ENCODE peak calls at places on chromosomes 7 and 10, in six cellular contexts. One of them, this sample, is unnamed.

GRCh38 chr7:137818036-137818435 is 28.7 kb downstream of the DGKI start:
- DNase-seq in heart left ventricle: no peak
- DNase-seq in transverse colon: no peak
- DNase-seq in PC-9: no peak
- DNase-seq in IMR-90: peak
- DNase-seq in upper lobe of left lung: no peak
- DNase-seq in this sample: no peak

GRCh38 chr7:102836206-102836938 is 76.4 kb upstream of the LRRC17 start:
- DNase-seq in heart left ventricle: no peak
- DNase-seq in transverse colon: no peak
- DNase-seq in PC-9: peak
- DNase-seq in IMR-90: peak
- DNase-seq in upper lobe of left lung: no peak
- DNase-seq in this sample: no peak

GRCh38 chr10:114094795-114095194 is 51.1 kb downstream of the ADRB1 start:
- DNase-seq in heart left ventricle: no peak
- DNase-seq in transverse colon: no peak
- DNase-seq in PC-9: no peak
- DNase-seq in IMR-90: no peak
- DNase-seq in upper lobe of left lung: no peak
- DNase-seq in this sample: no peak

GRCh38 chr10:28570598-28570997 is 37.7 kb downstream of the WAC start:
- DNase-seq in heart left ventricle: no peak
- DNase-seq in transverse colon: no peak
- DNase-seq in PC-9: no peak
- DNase-seq in IMR-90: no peak
- DNase-seq in upper lobe of left lung: no peak
- DNase-seq in this sample: no peak

GRCh38 chr10:132063432-132063831 is 2.3 kb upstream of the JAKMIP3 start:
- DNase-seq in heart left ventricle: no peak
- DNase-seq in transverse colon: no peak
- DNase-seq in PC-9: no peak
- DNase-seq in IMR-90: no peak
- DNase-seq in upper lobe of left lung: no peak
- DNase-seq in this sample: no peak

GRCh38 chr7:64888901-64889685 is 14.0 kb upstream of the ZNF273 start:
- DNase-seq in heart left ventricle: peak
- DNase-seq in transverse colon: peak
- DNase-seq in PC-9: peak
- DNase-seq in IMR-90: no peak
- DNase-seq in upper lobe of left lung: peak
- DNase-seq in this sample: no peak

GRCh38 chr7:51111256-51111655 is 205.4 kb downstream of the COBL start:
- DNase-seq in heart left ventricle: no peak
- DNase-seq in transverse colon: no peak
- DNase-seq in PC-9: no peak
- DNase-seq in IMR-90: no peak
- DNase-seq in upper lobe of left lung: no peak
- DNase-seq in this sample: no peak

GRCh38 chr7:17298840-17299476 is 506 bp downstream of the AHR start:
- DNase-seq in heart left ventricle: peak
- DNase-seq in transverse colon: peak
- DNase-seq in PC-9: peak
- DNase-seq in IMR-90: peak
- DNase-seq in upper lobe of left lung: peak
- DNase-seq in this sample: peak

GRCh38 chr10:102629661-102630614 is 14.3 kb upstream of the TRIM8 start:
- DNase-seq in heart left ventricle: peak
- DNase-seq in transverse colon: no peak
- DNase-seq in PC-9: peak
- DNase-seq in IMR-90: peak
- DNase-seq in upper lobe of left lung: peak
- DNase-seq in this sample: peak

GRCh38 chr7:45985902-45986301 is 64.8 kb upstream of the IGFBP3 start:
- DNase-seq in heart left ventricle: no peak
- DNase-seq in transverse colon: no peak
- DNase-seq in PC-9: no peak
- DNase-seq in IMR-90: peak
- DNase-seq in upper lobe of left lung: no peak
- DNase-seq in this sample: no peak

GRCh38 chr10:70054902-70055301 is 2.3 kb downstream of the MACROH2A2 start:
- DNase-seq in heart left ventricle: no peak
- DNase-seq in transverse colon: no peak
- DNase-seq in PC-9: no peak
- DNase-seq in IMR-90: no peak
- DNase-seq in upper lobe of left lung: no peak
- DNase-seq in this sample: no peak

GRCh38 chr7:76246804-76247389 is 45.2 kb downstream of the SRRM3 start:
- DNase-seq in heart left ventricle: no peak
- DNase-seq in transverse colon: no peak
- DNase-seq in PC-9: no peak
- DNase-seq in IMR-90: no peak
- DNase-seq in upper lobe of left lung: no peak
- DNase-seq in this sample: no peak

GRCh38 chr10:132647424-132647823 is 109.8 kb downstream of the INPP5A start:
- DNase-seq in heart left ventricle: peak
- DNase-seq in transverse colon: no peak
- DNase-seq in PC-9: no peak
- DNase-seq in IMR-90: no peak
- DNase-seq in upper lobe of left lung: no peak
- DNase-seq in this sample: no peak

GRCh38 chr10:38228394-38228793 is 134.3 kb downstream of the ZNF37A start:
- DNase-seq in heart left ventricle: no peak
- DNase-seq in transverse colon: no peak
- DNase-seq in PC-9: no peak
- DNase-seq in IMR-90: no peak
- DNase-seq in upper lobe of left lung: no peak
- DNase-seq in this sample: no peak

GRCh38 chr10:29471483-29471859 is 163.3 kb downstream of the SVIL start:
- DNase-seq in heart left ventricle: no peak
- DNase-seq in transverse colon: no peak
- DNase-seq in PC-9: no peak
- DNase-seq in IMR-90: peak
- DNase-seq in upper lobe of left lung: no peak
- DNase-seq in this sample: no peak

GRCh38 chr7:74134117-74134539 is 40.0 kb upstream of the EIF4H start:
- DNase-seq in heart left ventricle: no peak
- DNase-seq in transverse colon: no peak
- DNase-seq in PC-9: no peak
- DNase-seq in IMR-90: no peak
- DNase-seq in upper lobe of left lung: no peak
- DNase-seq in this sample: no peak

GRCh38 chr7:13989138-13989943 is at the start of gene ETV1:
- DNase-seq in heart left ventricle: peak
- DNase-seq in transverse colon: peak
- DNase-seq in PC-9: peak
- DNase-seq in IMR-90: peak
- DNase-seq in upper lobe of left lung: peak
- DNase-seq in this sample: peak

GRCh38 chr7:95594185-95594584 is 2.1 kb downstream of the PDK4 start:
- DNase-seq in heart left ventricle: no peak
- DNase-seq in transverse colon: no peak
- DNase-seq in PC-9: no peak
- DNase-seq in IMR-90: no peak
- DNase-seq in upper lobe of left lung: no peak
- DNase-seq in this sample: no peak

GRCh38 chr10:43524434-43525247 is 49.8 kb downstream of the ZNF239 start:
- DNase-seq in heart left ventricle: no peak
- DNase-seq in transverse colon: no peak
- DNase-seq in PC-9: no peak
- DNase-seq in IMR-90: no peak
- DNase-seq in upper lobe of left lung: no peak
- DNase-seq in this sample: no peak

GRCh38 chr10:95907454-95908253 is at the start of gene CC2D2B:
- DNase-seq in heart left ventricle: peak
- DNase-seq in transverse colon: peak
- DNase-seq in PC-9: peak
- DNase-seq in IMR-90: peak
- DNase-seq in upper lobe of left lung: peak
- DNase-seq in this sample: peak

GRCh38 chr10:95908450-95908849 is 675 bp downstream of the CC2D2B start:
- DNase-seq in heart left ventricle: no peak
- DNase-seq in transverse colon: no peak
- DNase-seq in PC-9: no peak
- DNase-seq in IMR-90: no peak
- DNase-seq in upper lobe of left lung: no peak
- DNase-seq in this sample: no peak

GRCh38 chr10:95909591-95909990 is 1.8 kb downstream of the CC2D2B start:
- DNase-seq in heart left ventricle: no peak
- DNase-seq in transverse colon: no peak
- DNase-seq in PC-9: no peak
- DNase-seq in IMR-90: no peak
- DNase-seq in upper lobe of left lung: no peak
- DNase-seq in this sample: no peak

GRCh38 chr10:95906675-95907453 is 911 bp upstream of the CC2D2B start:
- DNase-seq in heart left ventricle: peak
- DNase-seq in transverse colon: peak
- DNase-seq in PC-9: peak
- DNase-seq in IMR-90: peak
- DNase-seq in upper lobe of left lung: no peak
- DNase-seq in this sample: peak
- TF ChIP-seq CTCF in heart left ventricle: no peak
- TF ChIP-seq CTCF in transverse colon: no peak
- TF ChIP-seq CTCF in PC-9: no peak
- TF ChIP-seq CTCF in IMR-90: peak
- TF ChIP-seq CTCF in upper lobe of left lung: no peak
- TF ChIP-seq CTCF in this sample: peak

GRCh38 chr7:5695037-5695708 is 86.3 kb downstream of the RNF216 start:
- DNase-seq in heart left ventricle: peak
- DNase-seq in transverse colon: peak
- DNase-seq in PC-9: no peak
- DNase-seq in IMR-90: peak
- DNase-seq in upper lobe of left lung: no peak
- DNase-seq in this sample: no peak
- H3K4me3 ChIP-seq in heart left ventricle: no peak
- H3K4me3 ChIP-seq in transverse colon: peak
- H3K4me3 ChIP-seq in PC-9: no peak
- H3K4me3 ChIP-seq in IMR-90: peak
- H3K4me3 ChIP-seq in upper lobe of left lung: no peak
- H3K4me3 ChIP-seq in this sample: no peak

DNA sequence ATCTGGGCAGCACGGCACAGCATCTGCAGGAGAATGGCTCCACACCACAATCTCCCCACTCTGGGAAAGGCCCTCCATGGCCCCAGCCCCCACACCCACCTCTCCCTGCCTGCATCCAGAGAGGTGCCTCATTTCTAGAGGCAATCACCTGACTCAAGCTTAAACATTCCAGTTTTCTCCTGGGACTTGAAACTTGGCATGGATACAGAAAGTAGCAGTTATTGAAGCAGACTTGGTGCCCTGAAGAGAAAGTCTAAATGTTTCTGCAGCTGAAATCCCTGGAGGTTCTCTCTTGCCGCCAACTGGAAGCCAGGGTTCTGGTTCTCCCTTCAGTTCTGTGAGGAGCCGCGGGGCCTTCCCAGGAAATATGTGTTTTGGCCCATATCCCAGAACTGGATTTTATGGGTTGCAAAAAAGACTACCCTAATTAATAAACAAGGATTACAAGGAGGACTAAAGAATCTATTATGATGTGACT is 122.8 kb downstream of the SKIDA1 start:
- DNase-seq in heart left ventricle: peak
- DNase-seq in transverse colon: no peak
- DNase-seq in PC-9: no peak
- DNase-seq in IMR-90: peak
- DNase-seq in upper lobe of left lung: no peak
- DNase-seq in this sample: no peak
- H3K27ac ChIP-seq in heart left ventricle: no peak
- H3K27ac ChIP-seq in transverse colon: no peak
- H3K27ac ChIP-seq in PC-9: no peak
- H3K27ac ChIP-seq in IMR-90: no peak
- H3K27ac ChIP-seq in upper lobe of left lung: no peak
- H3K27ac ChIP-seq in this sample: no peak

DNA sequence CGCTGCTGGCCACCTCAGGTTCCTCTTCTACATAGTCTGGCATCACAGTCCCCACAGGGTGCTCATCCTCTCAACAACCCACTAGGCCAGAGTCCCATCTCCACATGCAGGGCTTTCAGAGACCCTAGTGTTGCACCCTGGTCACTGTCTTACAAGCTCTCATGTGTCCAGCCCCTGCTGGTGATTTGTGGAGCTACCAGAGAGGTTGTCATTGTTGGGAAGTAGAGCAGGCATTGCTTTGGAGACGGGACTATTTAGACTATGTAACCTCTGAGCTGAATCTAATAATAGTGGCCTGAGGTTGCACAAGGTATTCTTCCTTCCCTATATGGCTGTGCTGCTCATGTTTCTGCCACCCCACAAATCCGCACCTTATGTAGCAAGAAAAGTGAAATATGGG is 135.3 kb upstream of the VWC2 start:
- DNase-seq in heart left ventricle: peak
- DNase-seq in transverse colon: no peak
- DNase-seq in PC-9: no peak
- DNase-seq in IMR-90: no peak
- DNase-seq in upper lobe of left lung: no peak
- DNase-seq in this sample: no peak
- TF ChIP-seq CTCF in heart left ventricle: no peak
- TF ChIP-seq CTCF in transverse colon: no peak
- TF ChIP-seq CTCF in PC-9: no peak
- TF ChIP-seq CTCF in IMR-90: no peak
- TF ChIP-seq CTCF in upper lobe of left lung: no peak
- TF ChIP-seq CTCF in this sample: peak

GRCh38 chr10:23199768-23200511 is 7.8 kb downstream of the PTF1A start:
- DNase-seq in heart left ventricle: no peak
- DNase-seq in transverse colon: no peak
- DNase-seq in PC-9: no peak
- DNase-seq in IMR-90: no peak
- DNase-seq in upper lobe of left lung: no peak
- DNase-seq in this sample: peak
- H3K4me3 ChIP-seq in heart left ventricle: no peak
- H3K4me3 ChIP-seq in transverse colon: no peak
- H3K4me3 ChIP-seq in PC-9: no peak
- H3K4me3 ChIP-seq in IMR-90: no peak
- H3K4me3 ChIP-seq in upper lobe of left lung: no peak
- H3K4me3 ChIP-seq in this sample: peak

GRCh38 chr7:41679566-41679965 is 23.3 kb downstream of the INHBA start:
- DNase-seq in heart left ventricle: no peak
- DNase-seq in transverse colon: no peak
- DNase-seq in PC-9: no peak
- DNase-seq in IMR-90: peak
- DNase-seq in upper lobe of left lung: no peak
- DNase-seq in this sample: no peak
- H3K27ac ChIP-seq in heart left ventricle: no peak
- H3K27ac ChIP-seq in transverse colon: no peak
- H3K27ac ChIP-seq in PC-9: no peak
- H3K27ac ChIP-seq in IMR-90: peak
- H3K27ac ChIP-seq in upper lobe of left lung: no peak
- H3K27ac ChIP-seq in this sample: no peak